ENCODE peak calls at places on chromosomes 11 and 22, in five cellular contexts. One of them, this sample, is unnamed.

GRCh38 chr11:102451041-102451692 is 1.4 kb downstream of the TMEM123 start:
- DNase-seq in stimulated activated CD4-positive, alpha-beta T cell treated with anti-CD3 and anti-CD28 coated beads, Interleukin-12 subunit alpha, Interleukin-12 subunit beta, amount 100 ng/mL, for 4 hours: no peak
- DNase-seq in CD4-positive, CD25-positive, alpha-beta regulatory T cell: no peak
- DNase-seq in activated CD4-positive, CD25-positive, alpha-beta regulatory T cell: no peak
- DNase-seq in neural crest cell: no peak
- DNase-seq in this sample: no peak

GRCh38 chr11:102453286-102453797 is 777 bp upstream of the TMEM123 start:
- DNase-seq in activated CD4-positive, CD25-positive, alpha-beta regulatory T cell: no peak
- DNase-seq in neural crest cell: no peak
- DNase-seq in stimulated activated CD4-positive, alpha-beta T cell treated with anti-CD3 and anti-CD28 coated beads, Interleukin-12 subunit alpha, Interleukin-12 subunit beta, amount 100 ng/mL, for 4 hours: peak
- DNase-seq in CD4-positive, CD25-positive, alpha-beta regulatory T cell: no peak
- DNase-seq in this sample: no peak

GRCh38 chr11:30002157-30002556 is 14.7 kb downstream of the KCNA4 start:
- DNase-seq in neural crest cell: no peak
- DNase-seq in activated CD4-positive, CD25-positive, alpha-beta regulatory T cell: no peak
- DNase-seq in stimulated activated CD4-positive, alpha-beta T cell treated with anti-CD3 and anti-CD28 coated beads, Interleukin-12 subunit alpha, Interleukin-12 subunit beta, amount 100 ng/mL, for 4 hours: no peak
- DNase-seq in CD4-positive, CD25-positive, alpha-beta regulatory T cell: no peak
- DNase-seq in this sample: no peak

GRCh38 chr11:19961225-19961624 is 199.1 kb downstream of the DBX1 start:
- DNase-seq in activated CD4-positive, CD25-positive, alpha-beta regulatory T cell: no peak
- DNase-seq in CD4-positive, CD25-positive, alpha-beta regulatory T cell: no peak
- DNase-seq in stimulated activated CD4-positive, alpha-beta T cell treated with anti-CD3 and anti-CD28 coated beads, Interleukin-12 subunit alpha, Interleukin-12 subunit beta, amount 100 ng/mL, for 4 hours: no peak
- DNase-seq in neural crest cell: no peak
- DNase-seq in this sample: no peak

GRCh38 chr11:43907028-43907966 is 26.7 kb downstream of the ALKBH3 start:
- DNase-seq in neural crest cell: no peak
- DNase-seq in CD4-positive, CD25-positive, alpha-beta regulatory T cell: no peak
- DNase-seq in stimulated activated CD4-positive, alpha-beta T cell treated with anti-CD3 and anti-CD28 coated beads, Interleukin-12 subunit alpha, Interleukin-12 subunit beta, amount 100 ng/mL, for 4 hours: no peak
- DNase-seq in activated CD4-positive, CD25-positive, alpha-beta regulatory T cell: no peak
- DNase-seq in this sample: no peak

GRCh38 chr22:17712441-17712840 is 61.8 kb downstream of the BID start:
- DNase-seq in CD4-positive, CD25-positive, alpha-beta regulatory T cell: no peak
- DNase-seq in stimulated activated CD4-positive, alpha-beta T cell treated with anti-CD3 and anti-CD28 coated beads, Interleukin-12 subunit alpha, Interleukin-12 subunit beta, amount 100 ng/mL, for 4 hours: no peak
- DNase-seq in activated CD4-positive, CD25-positive, alpha-beta regulatory T cell: no peak
- DNase-seq in neural crest cell: no peak
- DNase-seq in this sample: no peak

GRCh38 chr11:128549256-128549944 is 38.0 kb downstream of the ETS1 start:
- DNase-seq in CD4-positive, CD25-positive, alpha-beta regulatory T cell: no peak
- DNase-seq in neural crest cell: no peak
- DNase-seq in activated CD4-positive, CD25-positive, alpha-beta regulatory T cell: no peak
- DNase-seq in stimulated activated CD4-positive, alpha-beta T cell treated with anti-CD3 and anti-CD28 coated beads, Interleukin-12 subunit alpha, Interleukin-12 subunit beta, amount 100 ng/mL, for 4 hours: no peak
- DNase-seq in this sample: no peak

GRCh38 chr22:24894998-24895397 is 51.5 kb downstream of the LHFPL7 start:
- DNase-seq in activated CD4-positive, CD25-positive, alpha-beta regulatory T cell: no peak
- DNase-seq in neural crest cell: no peak
- DNase-seq in CD4-positive, CD25-positive, alpha-beta regulatory T cell: no peak
- DNase-seq in stimulated activated CD4-positive, alpha-beta T cell treated with anti-CD3 and anti-CD28 coated beads, Interleukin-12 subunit alpha, Interleukin-12 subunit beta, amount 100 ng/mL, for 4 hours: no peak
- DNase-seq in this sample: no peak

GRCh38 chr11:134659882-134660281 is 247.8 kb upstream of the B3GAT1 start:
- DNase-seq in stimulated activated CD4-positive, alpha-beta T cell treated with anti-CD3 and anti-CD28 coated beads, Interleukin-12 subunit alpha, Interleukin-12 subunit beta, amount 100 ng/mL, for 4 hours: no peak
- DNase-seq in CD4-positive, CD25-positive, alpha-beta regulatory T cell: no peak
- DNase-seq in activated CD4-positive, CD25-positive, alpha-beta regulatory T cell: no peak
- DNase-seq in neural crest cell: no peak
- DNase-seq in this sample: no peak

GRCh38 chr11:42465613-42466012 is 846.2 kb upstream of the API5 start:
- DNase-seq in activated CD4-positive, CD25-positive, alpha-beta regulatory T cell: no peak
- DNase-seq in neural crest cell: no peak
- DNase-seq in stimulated activated CD4-positive, alpha-beta T cell treated with anti-CD3 and anti-CD28 coated beads, Interleukin-12 subunit alpha, Interleukin-12 subunit beta, amount 100 ng/mL, for 4 hours: no peak
- DNase-seq in CD4-positive, CD25-positive, alpha-beta regulatory T cell: no peak
- DNase-seq in this sample: no peak

GRCh38 chr11:110747531-110747930 is 35.3 kb upstream of the ARHGAP20 start:
- DNase-seq in CD4-positive, CD25-positive, alpha-beta regulatory T cell: no peak
- DNase-seq in stimulated activated CD4-positive, alpha-beta T cell treated with anti-CD3 and anti-CD28 coated beads, Interleukin-12 subunit alpha, Interleukin-12 subunit beta, amount 100 ng/mL, for 4 hours: no peak
- DNase-seq in activated CD4-positive, CD25-positive, alpha-beta regulatory T cell: no peak
- DNase-seq in neural crest cell: no peak
- DNase-seq in this sample: no peak

GRCh38 chr22:23166841-23167610 is 13.3 kb upstream of the BCR start:
- DNase-seq in stimulated activated CD4-positive, alpha-beta T cell treated with anti-CD3 and anti-CD28 coated beads, Interleukin-12 subunit alpha, Interleukin-12 subunit beta, amount 100 ng/mL, for 4 hours: no peak
- DNase-seq in CD4-positive, CD25-positive, alpha-beta regulatory T cell: no peak
- DNase-seq in neural crest cell: no peak
- DNase-seq in activated CD4-positive, CD25-positive, alpha-beta regulatory T cell: no peak
- DNase-seq in this sample: no peak

GRCh38 chr22:28094831-28095230 is 175.8 kb upstream of the PITPNB start:
- DNase-seq in neural crest cell: no peak
- DNase-seq in CD4-positive, CD25-positive, alpha-beta regulatory T cell: no peak
- DNase-seq in stimulated activated CD4-positive, alpha-beta T cell treated with anti-CD3 and anti-CD28 coated beads, Interleukin-12 subunit alpha, Interleukin-12 subunit beta, amount 100 ng/mL, for 4 hours: no peak
- DNase-seq in activated CD4-positive, CD25-positive, alpha-beta regulatory T cell: no peak
- DNase-seq in this sample: no peak

GRCh38 chr11:71431271-71431670 is 16.9 kb downstream of the DHCR7 start:
- DNase-seq in stimulated activated CD4-positive, alpha-beta T cell treated with anti-CD3 and anti-CD28 coated beads, Interleukin-12 subunit alpha, Interleukin-12 subunit beta, amount 100 ng/mL, for 4 hours: no peak
- DNase-seq in activated CD4-positive, CD25-positive, alpha-beta regulatory T cell: no peak
- DNase-seq in neural crest cell: no peak
- DNase-seq in CD4-positive, CD25-positive, alpha-beta regulatory T cell: no peak
- DNase-seq in this sample: no peak

GRCh38 chr11:65185166-65185565 is 3.4 kb downstream of the CAPN1 start:
- DNase-seq in CD4-positive, CD25-positive, alpha-beta regulatory T cell: no peak
- DNase-seq in neural crest cell: no peak
- DNase-seq in stimulated activated CD4-positive, alpha-beta T cell treated with anti-CD3 and anti-CD28 coated beads, Interleukin-12 subunit alpha, Interleukin-12 subunit beta, amount 100 ng/mL, for 4 hours: no peak
- DNase-seq in activated CD4-positive, CD25-positive, alpha-beta regulatory T cell: no peak
- DNase-seq in this sample: no peak

GRCh38 chr22:19823638-19824196 is 31.0 kb downstream of the GNB1L start:
- DNase-seq in activated CD4-positive, CD25-positive, alpha-beta regulatory T cell: no peak
- DNase-seq in CD4-positive, CD25-positive, alpha-beta regulatory T cell: no peak
- DNase-seq in neural crest cell: no peak
- DNase-seq in stimulated activated CD4-positive, alpha-beta T cell treated with anti-CD3 and anti-CD28 coated beads, Interleukin-12 subunit alpha, Interleukin-12 subunit beta, amount 100 ng/mL, for 4 hours: no peak
- DNase-seq in this sample: no peak

GRCh38 chr11:130096823-130097222 is 27.1 kb downstream of the APLP2 start:
- DNase-seq in activated CD4-positive, CD25-positive, alpha-beta regulatory T cell: no peak
- DNase-seq in CD4-positive, CD25-positive, alpha-beta regulatory T cell: no peak
- DNase-seq in stimulated activated CD4-positive, alpha-beta T cell treated with anti-CD3 and anti-CD28 coated beads, Interleukin-12 subunit alpha, Interleukin-12 subunit beta, amount 100 ng/mL, for 4 hours: no peak
- DNase-seq in neural crest cell: no peak
- DNase-seq in this sample: no peak

GRCh38 chr11:15113381-15113780 is 1.3 kb upstream of the INSC start:
- DNase-seq in activated CD4-positive, CD25-positive, alpha-beta regulatory T cell: no peak
- DNase-seq in neural crest cell: no peak
- DNase-seq in CD4-positive, CD25-positive, alpha-beta regulatory T cell: no peak
- DNase-seq in stimulated activated CD4-positive, alpha-beta T cell treated with anti-CD3 and anti-CD28 coated beads, Interleukin-12 subunit alpha, Interleukin-12 subunit beta, amount 100 ng/mL, for 4 hours: no peak
- DNase-seq in this sample: no peak

GRCh38 chr11:15123849-15124248 is 9.1 kb downstream of the INSC start:
- DNase-seq in CD4-positive, CD25-positive, alpha-beta regulatory T cell: no peak
- DNase-seq in stimulated activated CD4-positive, alpha-beta T cell treated with anti-CD3 and anti-CD28 coated beads, Interleukin-12 subunit alpha, Interleukin-12 subunit beta, amount 100 ng/mL, for 4 hours: no peak
- DNase-seq in neural crest cell: no peak
- DNase-seq in activated CD4-positive, CD25-positive, alpha-beta regulatory T cell: no peak
- DNase-seq in this sample: no peak

GRCh38 chr11:102553835-102554282 is 23.3 kb upstream of the MMP7 start:
- DNase-seq in CD4-positive, CD25-positive, alpha-beta regulatory T cell: no peak
- DNase-seq in stimulated activated CD4-positive, alpha-beta T cell treated with anti-CD3 and anti-CD28 coated beads, Interleukin-12 subunit alpha, Interleukin-12 subunit beta, amount 100 ng/mL, for 4 hours: no peak
- DNase-seq in neural crest cell: no peak
- DNase-seq in activated CD4-positive, CD25-positive, alpha-beta regulatory T cell: no peak
- DNase-seq in this sample: no peak

GRCh38 chr11:65151500-65151899 is 17.2 kb upstream of the SYVN1 start:
- DNase-seq in activated CD4-positive, CD25-positive, alpha-beta regulatory T cell: no peak
- DNase-seq in CD4-positive, CD25-positive, alpha-beta regulatory T cell: no peak
- DNase-seq in stimulated activated CD4-positive, alpha-beta T cell treated with anti-CD3 and anti-CD28 coated beads, Interleukin-12 subunit alpha, Interleukin-12 subunit beta, amount 100 ng/mL, for 4 hours: no peak
- DNase-seq in neural crest cell: no peak
- DNase-seq in this sample: no peak

GRCh38 chr11:17230867-17231851 is 23.4 kb upstream of the PIK3C2A start:
- DNase-seq in CD4-positive, CD25-positive, alpha-beta regulatory T cell: no peak
- DNase-seq in stimulated activated CD4-positive, alpha-beta T cell treated with anti-CD3 and anti-CD28 coated beads, Interleukin-12 subunit alpha, Interleukin-12 subunit beta, amount 100 ng/mL, for 4 hours: no peak
- DNase-seq in activated CD4-positive, CD25-positive, alpha-beta regulatory T cell: no peak
- DNase-seq in neural crest cell: no peak
- DNase-seq in this sample: no peak

GRCh38 chr11:120606116-120607010 is 94.8 kb downstream of the GRIK4 start:
- DNase-seq in stimulated activated CD4-positive, alpha-beta T cell treated with anti-CD3 and anti-CD28 coated beads, Interleukin-12 subunit alpha, Interleukin-12 subunit beta, amount 100 ng/mL, for 4 hours: no peak
- DNase-seq in CD4-positive, CD25-positive, alpha-beta regulatory T cell: no peak
- DNase-seq in activated CD4-positive, CD25-positive, alpha-beta regulatory T cell: no peak
- DNase-seq in neural crest cell: no peak
- DNase-seq in this sample: no peak

GRCh38 chr22:48238966-48239365 is 1476.5 kb downstream of the TBC1D22A start:
- DNase-seq in CD4-positive, CD25-positive, alpha-beta regulatory T cell: no peak
- DNase-seq in neural crest cell: no peak
- DNase-seq in stimulated activated CD4-positive, alpha-beta T cell treated with anti-CD3 and anti-CD28 coated beads, Interleukin-12 subunit alpha, Interleukin-12 subunit beta, amount 100 ng/mL, for 4 hours: no peak
- DNase-seq in activated CD4-positive, CD25-positive, alpha-beta regulatory T cell: no peak
- DNase-seq in this sample: no peak

GRCh38 chr22:20435436-20436308 is 2.0 kb downstream of the SCARF2 start:
- DNase-seq in neural crest cell: no peak
- DNase-seq in activated CD4-positive, CD25-positive, alpha-beta regulatory T cell: no peak
- DNase-seq in CD4-positive, CD25-positive, alpha-beta regulatory T cell: no peak
- DNase-seq in stimulated activated CD4-positive, alpha-beta T cell treated with anti-CD3 and anti-CD28 coated beads, Interleukin-12 subunit alpha, Interleukin-12 subunit beta, amount 100 ng/mL, for 4 hours: no peak
- DNase-seq in this sample: no peak

This sample was measured in CD4-positive, alpha-beta memory T cell.